ENCODE peak calls at places on chromosomes 2 and 18, in six cellular contexts. Q is NCI-H2081; G is GM04504; A is adipocyte; B is left kidney; C is stimulated activated CD8-positive, alpha-beta memory T cell treated with anti-CD3 and anti-CD28 coated beads, Interleukin-2, amount 100 ng/mL, for 1 hour. F is an unnamed sample.

GRCh38 chr2:45233301-45233700 is 224.0 kb upstream of the SIX2 start:
- DNase-seq in B (no peak), G (no peak), A (peak), C (no peak), Q (no peak), F (no peak)

GRCh38 chr2:173881886-173882285 is 83.3 kb downstream of the SP3 start:
- DNase-seq in Q (no peak), C (no peak), A (no peak), B (no peak), G (no peak), F (peak)

GRCh38 chr2:128879161-128879560 is 560.5 kb upstream of the HS6ST1 start:
- DNase-seq in A (no peak), C (no peak), G (no peak), Q (no peak), B (no peak), F (no peak)

GRCh38 chr2:16051046-16051489 is 110.7 kb downstream of the MYCN start:
- DNase-seq in C (no peak), Q (no peak), A (no peak), G (no peak), B (no peak), F (no peak)

GRCh38 chr18:32777049-32777448 is 4.2 kb upstream of the KLHL14 start:
- DNase-seq in G (no peak), C (no peak), A (no peak), B (peak), Q (no peak), F (no peak)

GRCh38 chr2:158926478-158926948 is 41.9 kb upstream of the TANC1 start:
- DNase-seq in B (peak), G (peak), A (peak), Q (no peak), C (no peak), F (peak)

GRCh38 chr18:79380816-79381806 is 14.6 kb upstream of the NFATC1 start:
- DNase-seq in A (peak), G (no peak), Q (peak), C (peak), B (peak), F (no peak)

GRCh38 chr2:29448238-29448637 is 333.0 kb downstream of the CLIP4 start:
- DNase-seq in G (no peak), A (no peak), Q (no peak), B (no peak), C (no peak), F (no peak)

GRCh38 chr18:58025205-58025604 is 18.8 kb upstream of the NEDD4L start:
- DNase-seq in G (no peak), Q (no peak), A (peak), B (no peak), C (no peak), F (no peak)

GRCh38 chr2:109238580-109238979 is 109.6 kb downstream of the SH3RF3 start:
- DNase-seq in C (peak), G (peak), A (peak), B (peak), Q (no peak), F (no peak)

GRCh38 chr2:58268685-58269084 is 27.6 kb upstream of the FANCL start:
- DNase-seq in B (no peak), G (no peak), C (no peak), Q (no peak), A (no peak), F (no peak)

GRCh38 chr2:5932556-5933469 is 240.6 kb downstream of the SOX11 start:
- DNase-seq in Q (no peak), B (no peak), G (no peak), A (no peak), C (no peak), F (no peak)

GRCh38 chr2:151860613-151861146 is 32.5 kb upstream of the ARL5A start:
- DNase-seq in A (no peak), B (no peak), Q (no peak), G (peak), C (no peak), F (no peak)

GRCh38 chr2:222731183-222731582 is 59.7 kb downstream of the MOGAT1 start:
- DNase-seq in G (no peak), A (peak), B (peak), C (no peak), Q (no peak), F (no peak)

GRCh38 chr18:77872166-77872565 is 622.5 kb downstream of the GALR1 start:
- DNase-seq in B (no peak), A (no peak), Q (no peak), G (no peak), C (no peak), F (no peak)

GRCh38 chr2:873651-874580 is 76.7 kb upstream of the SNTG2 start:
- DNase-seq in Q (no peak), G (no peak), B (peak), A (no peak), C (no peak), F (no peak)

GRCh38 chr2:127400897-127401756 is 13.4 kb upstream of the MAP3K2 start:
- DNase-seq in G (no peak), B (peak), A (peak), Q (no peak), C (no peak), F (no peak)

GRCh38 chr2:112185131-112185530 is 46.9 kb downstream of the FBLN7 start:
- DNase-seq in Q (no peak), A (no peak), C (no peak), B (no peak), G (no peak), F (no peak)

GRCh38 chr2:35199298-35199697 is 1156.3 kb upstream of the CRIM1 start:
- DNase-seq in G (no peak), C (no peak), B (no peak), Q (no peak), A (no peak), F (no peak)

GRCh38 chr2:66443977-66444855 is 9.3 kb downstream of the MEIS1 start:
- DNase-seq in C (no peak), Q (no peak), G (no peak), A (no peak), B (peak), F (no peak)

GRCh38 chr2:212536385-212537310 is 2.0 kb downstream of the ERBB4 start:
- DNase-seq in Q (peak), A (peak), B (peak), C (no peak), G (no peak), F (no peak)